ENCODE peak calls at places on chromosomes 11 and 22, in six cellular contexts. One of them, this sample, is unnamed.

GRCh38 chr11:103849366-103849765 is 187.1 kb upstream of the DDI1 start:
- DNase-seq in IMR-90: no peak
- DNase-seq in H9: no peak
- DNase-seq in neuronal stem cell: no peak
- DNase-seq in mesenchymal stem cell: no peak
- DNase-seq in H1: no peak
- DNase-seq in this sample: no peak

GRCh38 chr22:43018615-43019014 is 3.7 kb upstream of the PACSIN2 start:
- DNase-seq in H9: no peak
- DNase-seq in H1: no peak
- DNase-seq in mesenchymal stem cell: no peak
- DNase-seq in IMR-90: no peak
- DNase-seq in neuronal stem cell: no peak
- DNase-seq in this sample: no peak

GRCh38 chr11:8779107-8779506 is 96.5 kb downstream of the RPL27A start:
- DNase-seq in IMR-90: no peak
- DNase-seq in mesenchymal stem cell: no peak
- DNase-seq in neuronal stem cell: no peak
- DNase-seq in H9: no peak
- DNase-seq in H1: no peak
- DNase-seq in this sample: no peak

GRCh38 chr22:47175761-47176359 is 413.4 kb downstream of the TBC1D22A start:
- DNase-seq in mesenchymal stem cell: no peak
- DNase-seq in neuronal stem cell: no peak
- DNase-seq in H9: no peak
- DNase-seq in H1: no peak
- DNase-seq in IMR-90: no peak
- DNase-seq in this sample: no peak

GRCh38 chr11:82703796-82704195 is 29.9 kb downstream of the FAM181B start:
- DNase-seq in neuronal stem cell: no peak
- DNase-seq in H9: no peak
- DNase-seq in H1: no peak
- DNase-seq in IMR-90: no peak
- DNase-seq in mesenchymal stem cell: no peak
- DNase-seq in this sample: no peak

GRCh38 chr11:125874556-125875124 is 12.8 kb upstream of the HYLS1 start:
- DNase-seq in H9: peak; percentile 73
- DNase-seq in H1: peak; percentile 76
- DNase-seq in neuronal stem cell: peak; percentile 72
- DNase-seq in mesenchymal stem cell: peak; percentile 70
- DNase-seq in IMR-90: peak; percentile 70
- DNase-seq in this sample: peak; percentile 81

GRCh38 chr11:85132839-85133238 is 494.3 kb downstream of the DLG2 start:
- DNase-seq in H1: peak; percentile 51
- DNase-seq in IMR-90: peak; percentile 7
- DNase-seq in mesenchymal stem cell: no peak
- DNase-seq in neuronal stem cell: peak; percentile 20
- DNase-seq in H9: peak; percentile 31
- DNase-seq in this sample: no peak

GRCh38 chr11:129374993-129375721 is 491 bp upstream of the BARX2 start:
- DNase-seq in mesenchymal stem cell: peak; percentile 15
- DNase-seq in H1: peak; percentile 70
- DNase-seq in neuronal stem cell: peak; percentile 44
- DNase-seq in H9: peak; percentile 64
- DNase-seq in IMR-90: no peak
- DNase-seq in this sample: peak; percentile 67

GRCh38 chr11:74677131-74677530 is 54.1 kb downstream of the CHRDL2 start:
- DNase-seq in IMR-90: no peak
- DNase-seq in neuronal stem cell: no peak
- DNase-seq in H1: peak; percentile 24
- DNase-seq in H9: peak; percentile 15
- DNase-seq in mesenchymal stem cell: no peak
- DNase-seq in this sample: no peak

GRCh38 chr11:72598901-72599300 is 75.3 kb downstream of the PDE2A start:
- DNase-seq in H9: peak; percentile 77
- DNase-seq in H1: peak; percentile 70
- DNase-seq in IMR-90: peak; percentile 21
- DNase-seq in neuronal stem cell: peak; percentile 37
- DNase-seq in mesenchymal stem cell: peak; percentile 63
- DNase-seq in this sample: peak; percentile 35

GRCh38 chr22:43707650-43708049 is 104.5 kb downstream of the EFCAB6 start:
- DNase-seq in mesenchymal stem cell: no peak
- DNase-seq in IMR-90: no peak
- DNase-seq in neuronal stem cell: no peak
- DNase-seq in H9: no peak
- DNase-seq in H1: no peak
- DNase-seq in this sample: no peak

GRCh38 chr22:22046370-22046769 is 63.8 kb upstream of the TOP3B start:
- DNase-seq in neuronal stem cell: no peak
- DNase-seq in mesenchymal stem cell: no peak
- DNase-seq in H1: no peak
- DNase-seq in H9: no peak
- DNase-seq in IMR-90: no peak
- DNase-seq in this sample: no peak

GRCh38 chr22:22348127-22348814 is 103.7 kb downstream of the VPREB1 start:
- DNase-seq in H9: peak; percentile 64
- DNase-seq in mesenchymal stem cell: peak; percentile 4
- DNase-seq in neuronal stem cell: peak; percentile 31
- DNase-seq in H1: peak; percentile 50
- DNase-seq in IMR-90: no peak
- DNase-seq in this sample: no peak

GRCh38 chr22:31106001-31106571 is 1.3 kb downstream of the SELENOM start:
- DNase-seq in H9: no peak
- DNase-seq in H1: no peak
- DNase-seq in mesenchymal stem cell: peak; percentile 33
- DNase-seq in neuronal stem cell: no peak
- DNase-seq in IMR-90: no peak
- DNase-seq in this sample: peak; percentile 7

GRCh38 chr22:19515654-19516377 is 8.4 kb downstream of the CLDN5 start:
- DNase-seq in H1: no peak
- DNase-seq in mesenchymal stem cell: no peak
- DNase-seq in IMR-90: no peak
- DNase-seq in neuronal stem cell: no peak
- DNase-seq in H9: no peak
- DNase-seq in this sample: no peak

GRCh38 chr11:10488121-10488580 is 33.1 kb downstream of the AMPD3 start:
- DNase-seq in mesenchymal stem cell: no peak
- DNase-seq in H9: peak; percentile 33
- DNase-seq in IMR-90: peak; percentile 11
- DNase-seq in H1: peak; percentile 43
- DNase-seq in neuronal stem cell: no peak
- DNase-seq in this sample: peak; percentile 48

GRCh38 chr11:30635401-30635989 is 49.3 kb upstream of the MPPED2 start:
- DNase-seq in mesenchymal stem cell: no peak
- DNase-seq in IMR-90: peak; percentile 1
- DNase-seq in neuronal stem cell: peak; percentile 52
- DNase-seq in H9: peak; percentile 91
- DNase-seq in H1: peak; percentile 57
- DNase-seq in this sample: no peak
- H4K91ac ChIP-seq in mesenchymal stem cell: no peak overlapping the region
- H4K91ac ChIP-seq in IMR-90: no peak overlapping the region
- H4K91ac ChIP-seq in neuronal stem cell: no peak overlapping the region
- H4K91ac ChIP-seq in H9: no peak overlapping the region
- H4K91ac ChIP-seq in H1: no peak overlapping the region
- H4K91ac ChIP-seq in this sample: no peak overlapping the region

GRCh38 chr11:6682936-6683861 is at the start of gene MRPL17:
- DNase-seq in mesenchymal stem cell: peak; percentile 99
- DNase-seq in H9: peak; percentile 99
- DNase-seq in neuronal stem cell: peak; percentile 99
- DNase-seq in IMR-90: peak; percentile 98
- DNase-seq in H1: peak; percentile 97
- DNase-seq in this sample: peak; percentile 100
- H3K18ac ChIP-seq in mesenchymal stem cell: peak within 1 kb of the TSS; percentile 15
- H3K18ac ChIP-seq in H9: peak within 1 kb of the TSS; percentile 85
- H3K18ac ChIP-seq in neuronal stem cell: peak within 1 kb of the TSS; percentile 99
- H3K18ac ChIP-seq in IMR-90: peak within 1 kb of the TSS; percentile 78
- H3K18ac ChIP-seq in H1: peak within 1 kb of the TSS; percentile 100
- H3K18ac ChIP-seq in this sample: peak within 1 kb of the TSS; percentile 87

GRCh38 chr11:37504066-37504611 is 906.1 kb upstream of the RAG2 start:
- DNase-seq in H9: no peak
- DNase-seq in IMR-90: peak; percentile 90
- DNase-seq in H1: no peak
- DNase-seq in mesenchymal stem cell: peak; percentile 80
- DNase-seq in neuronal stem cell: peak; percentile 21
- DNase-seq in this sample: peak; percentile 5
- H2BK5ac ChIP-seq in H9: no peak overlapping the region
- H2BK5ac ChIP-seq in IMR-90: peak overlapping the region; percentile 79
- H2BK5ac ChIP-seq in H1: no peak overlapping the region
- H2BK5ac ChIP-seq in mesenchymal stem cell: peak overlapping the region; percentile 86
- H2BK5ac ChIP-seq in neuronal stem cell: no peak overlapping the region
- H2BK5ac ChIP-seq in this sample: peak overlapping the region; percentile 93

DNA sequence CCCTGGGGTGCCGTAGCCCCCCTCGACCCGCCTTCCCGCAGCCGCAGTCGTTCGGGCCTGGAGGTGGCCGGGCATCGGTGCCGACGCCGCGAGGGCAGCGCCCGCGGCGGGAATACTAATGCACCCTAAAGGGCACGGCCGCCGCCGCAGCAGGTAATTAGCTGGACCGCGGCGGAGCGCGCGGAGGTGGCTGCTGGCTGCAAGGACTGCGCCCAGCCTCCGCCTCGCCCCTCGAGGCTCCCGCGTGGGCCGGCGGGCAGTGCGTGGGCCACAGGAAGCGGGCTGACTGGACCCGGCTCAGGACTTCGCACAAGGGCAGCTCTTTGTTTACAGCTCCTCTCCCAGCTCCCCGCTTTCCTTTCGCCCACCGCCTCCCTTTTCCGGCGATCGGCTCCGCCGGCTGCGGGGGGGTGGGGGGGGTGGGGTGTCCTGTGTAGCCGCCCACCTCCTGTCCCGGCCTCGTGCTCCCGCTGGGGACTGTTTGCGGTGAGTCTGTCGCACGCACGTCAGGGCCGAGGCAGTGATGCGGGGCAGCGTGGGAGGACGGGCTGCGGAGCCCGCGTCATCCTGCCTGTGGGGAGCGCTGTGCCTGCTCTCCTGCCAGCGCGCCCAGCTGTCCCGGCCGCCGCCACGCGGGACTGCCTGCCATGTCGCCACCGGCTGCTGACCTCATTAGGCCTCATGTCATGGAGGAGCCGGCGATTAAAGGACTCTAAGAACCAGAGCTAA is 53.2 kb downstream of the GRIK4 start:
- DNase-seq in H9: peak; percentile 47
- DNase-seq in neuronal stem cell: peak; percentile 48
- DNase-seq in IMR-90: peak; percentile 75
- DNase-seq in mesenchymal stem cell: peak; percentile 88
- DNase-seq in H1: no peak
- DNase-seq in this sample: peak; percentile 56
- H4K91ac ChIP-seq in H9: no peak overlapping the region
- H4K91ac ChIP-seq in neuronal stem cell: no peak overlapping the region
- H4K91ac ChIP-seq in IMR-90: peak overlapping the region; percentile 21
- H4K91ac ChIP-seq in mesenchymal stem cell: peak overlapping the region; percentile 61
- H4K91ac ChIP-seq in H1: peak overlapping the region; percentile 70
- H4K91ac ChIP-seq in this sample: no peak overlapping the region

GRCh38 chr11:68653486-68654430 is 30.6 kb upstream of the GAL start:
- DNase-seq in H1: no peak
- DNase-seq in mesenchymal stem cell: no peak
- DNase-seq in neuronal stem cell: no peak
- DNase-seq in IMR-90: no peak
- DNase-seq in H9: no peak
- DNase-seq in this sample: no peak

GRCh38 chr11:68651208-68651984 is 32.9 kb upstream of the GAL start:
- DNase-seq in H1: no peak
- DNase-seq in H9: no peak
- DNase-seq in mesenchymal stem cell: peak; percentile 13
- DNase-seq in neuronal stem cell: no peak
- DNase-seq in IMR-90: peak; percentile 11
- DNase-seq in this sample: no peak

GRCh38 chr11:68651985-68652682 is 32.2 kb upstream of the GAL start:
- DNase-seq in neuronal stem cell: no peak
- DNase-seq in IMR-90: no peak
- DNase-seq in H9: no peak
- DNase-seq in H1: no peak
- DNase-seq in mesenchymal stem cell: no peak
- DNase-seq in this sample: peak; percentile 74

GRCh38 chr11:68650801-68651200 is 33.5 kb upstream of the GAL start:
- DNase-seq in IMR-90: no peak
- DNase-seq in H1: no peak
- DNase-seq in H9: no peak
- DNase-seq in mesenchymal stem cell: no peak
- DNase-seq in neuronal stem cell: no peak
- DNase-seq in this sample: no peak

DNA sequence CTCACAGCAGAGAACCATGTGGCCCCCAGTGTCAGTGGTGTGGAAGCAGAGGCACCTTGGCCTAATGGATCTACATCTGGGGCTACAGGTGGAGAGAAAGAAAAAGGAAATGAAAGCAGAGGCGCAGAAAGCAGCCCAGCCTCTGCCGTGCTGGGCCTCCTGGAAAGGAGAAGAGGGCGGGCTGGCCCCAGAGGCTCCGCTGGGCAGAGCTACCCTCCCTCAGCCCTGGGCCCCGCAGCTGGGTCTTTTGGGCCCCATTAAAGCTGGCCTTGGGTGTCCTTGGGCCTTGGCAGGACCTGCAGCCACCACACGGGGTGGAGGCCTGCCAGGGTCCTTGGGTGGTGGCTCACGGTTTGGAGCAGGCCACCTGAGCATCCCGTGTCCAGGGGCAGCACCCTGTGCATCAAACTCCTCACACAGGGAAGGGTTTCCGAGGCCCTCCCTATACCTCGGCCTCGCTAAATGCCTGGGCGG is 31.6 kb upstream of the GAL start:
- DNase-seq in mesenchymal stem cell: no peak
- DNase-seq in neuronal stem cell: no peak
- DNase-seq in H1: no peak
- DNase-seq in IMR-90: no peak
- DNase-seq in H9: no peak
- DNase-seq in this sample: no peak
- H3K18ac ChIP-seq in mesenchymal stem cell: no peak overlapping the region
- H3K18ac ChIP-seq in neuronal stem cell: peak overlapping the region; percentile 44
- H3K18ac ChIP-seq in H1: peak overlapping the region; percentile 9
- H3K18ac ChIP-seq in IMR-90: no peak overlapping the region
- H3K18ac ChIP-seq in H9: no peak overlapping the region
- H3K18ac ChIP-seq in this sample: no peak overlapping the region

This sample was measured in trophoblast cell.